ENCODE peak calls at places on chromosome 12, in nine cellular contexts. One of them, this sample, is unnamed.

GRCh38 chr12:105226219-105226618 is 9.8 kb downstream of the APPL2 start:
- DNase-seq in sigmoid colon: peak
- DNase-seq in testis: peak
- DNase-seq in endothelial cell of umbilical vein: peak
- DNase-seq in NB4: no peak
- DNase-seq in adrenal gland: peak
- DNase-seq in heart left ventricle: peak
- DNase-seq in gastrocnemius medialis: peak
- DNase-seq in A549: no peak
- DNase-seq in this sample: no peak

GRCh38 chr12:11461433-11461832 is 66.1 kb upstream of the PRB2 start:
- DNase-seq in sigmoid colon: no peak
- DNase-seq in testis: no peak
- DNase-seq in endothelial cell of umbilical vein: no peak
- DNase-seq in NB4: no peak
- DNase-seq in adrenal gland: no peak
- DNase-seq in heart left ventricle: no peak
- DNase-seq in gastrocnemius medialis: no peak
- DNase-seq in A549: no peak
- DNase-seq in this sample: no peak

GRCh38 chr12:5213990-5214389 is 170.3 kb downstream of the KCNA5 start:
- DNase-seq in sigmoid colon: no peak
- DNase-seq in testis: no peak
- DNase-seq in endothelial cell of umbilical vein: no peak
- DNase-seq in NB4: no peak
- DNase-seq in adrenal gland: no peak
- DNase-seq in heart left ventricle: no peak
- DNase-seq in gastrocnemius medialis: no peak
- DNase-seq in A549: no peak
- DNase-seq in this sample: no peak

GRCh38 chr12:76455582-76456345 is 103.8 kb downstream of the OSBPL8 start:
- DNase-seq in sigmoid colon: no peak
- DNase-seq in testis: no peak
- DNase-seq in endothelial cell of umbilical vein: peak
- DNase-seq in NB4: peak
- DNase-seq in adrenal gland: peak
- DNase-seq in heart left ventricle: no peak
- DNase-seq in gastrocnemius medialis: no peak
- DNase-seq in A549: peak
- DNase-seq in this sample: no peak

GRCh38 chr12:1799068-1799881 is 21.1 kb upstream of the LRTM2 start:
- DNase-seq in sigmoid colon: no peak
- DNase-seq in testis: no peak
- DNase-seq in endothelial cell of umbilical vein: no peak
- DNase-seq in NB4: no peak
- DNase-seq in adrenal gland: peak
- DNase-seq in heart left ventricle: no peak
- DNase-seq in gastrocnemius medialis: no peak
- DNase-seq in A549: no peak
- DNase-seq in this sample: peak

GRCh38 chr12:3236345-3237153 is 159.4 kb downstream of the TSPAN9 start:
- DNase-seq in sigmoid colon: no peak
- DNase-seq in testis: no peak
- DNase-seq in endothelial cell of umbilical vein: peak
- DNase-seq in NB4: peak
- DNase-seq in adrenal gland: peak
- DNase-seq in heart left ventricle: peak
- DNase-seq in gastrocnemius medialis: peak
- DNase-seq in A549: peak
- DNase-seq in this sample: no peak

GRCh38 chr12:127802271-127802670 is 464.7 kb upstream of the TMEM132C start:
- DNase-seq in sigmoid colon: no peak
- DNase-seq in testis: no peak
- DNase-seq in endothelial cell of umbilical vein: no peak
- DNase-seq in NB4: no peak
- DNase-seq in adrenal gland: no peak
- DNase-seq in heart left ventricle: no peak
- DNase-seq in gastrocnemius medialis: no peak
- DNase-seq in A549: no peak
- DNase-seq in this sample: no peak

GRCh38 chr12:65192963-65193516 is 23.7 kb downstream of the LEMD3 start:
- DNase-seq in sigmoid colon: no peak
- DNase-seq in testis: no peak
- DNase-seq in endothelial cell of umbilical vein: no peak
- DNase-seq in NB4: peak
- DNase-seq in adrenal gland: no peak
- DNase-seq in heart left ventricle: no peak
- DNase-seq in gastrocnemius medialis: no peak
- DNase-seq in A549: no peak
- DNase-seq in this sample: no peak

GRCh38 chr12:51817027-51817953 is 31.2 kb downstream of the FIGNL2 start:
- DNase-seq in sigmoid colon: no peak
- DNase-seq in testis: no peak
- DNase-seq in endothelial cell of umbilical vein: no peak
- DNase-seq in NB4: no peak
- DNase-seq in adrenal gland: no peak
- DNase-seq in heart left ventricle: no peak
- DNase-seq in gastrocnemius medialis: no peak
- DNase-seq in A549: no peak
- DNase-seq in this sample: no peak

GRCh38 chr12:80862606-80863005 is 75.1 kb downstream of the LIN7A start:
- DNase-seq in sigmoid colon: no peak
- DNase-seq in testis: no peak
- DNase-seq in endothelial cell of umbilical vein: no peak
- DNase-seq in NB4: peak
- DNase-seq in adrenal gland: no peak
- DNase-seq in heart left ventricle: no peak
- DNase-seq in gastrocnemius medialis: no peak
- DNase-seq in A549: no peak
- DNase-seq in this sample: no peak

GRCh38 chr12:15620726-15621125 is 168.5 kb downstream of the EPS8 start:
- DNase-seq in sigmoid colon: no peak
- DNase-seq in testis: no peak
- DNase-seq in endothelial cell of umbilical vein: peak
- DNase-seq in NB4: no peak
- DNase-seq in adrenal gland: no peak
- DNase-seq in heart left ventricle: no peak
- DNase-seq in gastrocnemius medialis: no peak
- DNase-seq in A549: no peak
- DNase-seq in this sample: no peak

GRCh38 chr12:13000935-13001724 is 1.1 kb upstream of the HEBP1 start:
- DNase-seq in sigmoid colon: peak
- DNase-seq in testis: peak
- DNase-seq in endothelial cell of umbilical vein: peak
- DNase-seq in NB4: peak
- DNase-seq in adrenal gland: peak
- DNase-seq in heart left ventricle: peak
- DNase-seq in gastrocnemius medialis: peak
- DNase-seq in A549: peak
- DNase-seq in this sample: peak

GRCh38 chr12:65449400-65449799 is 170.9 kb downstream of the MSRB3 start:
- DNase-seq in sigmoid colon: no peak
- DNase-seq in testis: no peak
- DNase-seq in endothelial cell of umbilical vein: no peak
- DNase-seq in NB4: peak
- DNase-seq in adrenal gland: no peak
- DNase-seq in heart left ventricle: no peak
- DNase-seq in gastrocnemius medialis: no peak
- DNase-seq in A549: no peak
- DNase-seq in this sample: no peak

GRCh38 chr12:116880817-116881324 is 370 bp downstream of the HRK start:
- DNase-seq in sigmoid colon: no peak
- DNase-seq in testis: peak
- DNase-seq in endothelial cell of umbilical vein: peak
- DNase-seq in NB4: peak
- DNase-seq in adrenal gland: no peak
- DNase-seq in heart left ventricle: peak
- DNase-seq in gastrocnemius medialis: no peak
- DNase-seq in A549: peak
- DNase-seq in this sample: peak

GRCh38 chr12:94327819-94328218 is 131.8 kb downstream of the CEP83 start:
- DNase-seq in sigmoid colon: no peak
- DNase-seq in testis: no peak
- DNase-seq in endothelial cell of umbilical vein: no peak
- DNase-seq in NB4: no peak
- DNase-seq in adrenal gland: no peak
- DNase-seq in heart left ventricle: no peak
- DNase-seq in gastrocnemius medialis: no peak
- DNase-seq in A549: no peak
- DNase-seq in this sample: no peak

GRCh38 chr12:78863482-78864427 is 819 bp upstream of the SYT1 start:
- DNase-seq in sigmoid colon: peak
- DNase-seq in testis: peak
- DNase-seq in endothelial cell of umbilical vein: peak
- DNase-seq in NB4: no peak
- DNase-seq in adrenal gland: peak
- DNase-seq in heart left ventricle: peak
- DNase-seq in gastrocnemius medialis: no peak
- DNase-seq in A549: peak
- DNase-seq in this sample: peak

GRCh38 chr12:131137009-131137835 is 183.5 kb downstream of the ADGRD1 start:
- DNase-seq in sigmoid colon: peak
- DNase-seq in testis: no peak
- DNase-seq in endothelial cell of umbilical vein: no peak
- DNase-seq in NB4: peak
- DNase-seq in adrenal gland: no peak
- DNase-seq in heart left ventricle: no peak
- DNase-seq in gastrocnemius medialis: no peak
- DNase-seq in A549: no peak
- DNase-seq in this sample: peak

GRCh38 chr12:109899783-109900751 is at the start of gene TCHP:
- DNase-seq in sigmoid colon: peak
- DNase-seq in testis: peak
- DNase-seq in endothelial cell of umbilical vein: peak
- DNase-seq in NB4: peak
- DNase-seq in adrenal gland: peak
- DNase-seq in heart left ventricle: peak
- DNase-seq in gastrocnemius medialis: peak
- DNase-seq in A549: peak
- DNase-seq in this sample: peak

GRCh38 chr12:98752726-98753125 is 107.6 kb downstream of the APAF1 start:
- DNase-seq in sigmoid colon: no peak
- DNase-seq in testis: no peak
- DNase-seq in endothelial cell of umbilical vein: no peak
- DNase-seq in NB4: no peak
- DNase-seq in adrenal gland: no peak
- DNase-seq in heart left ventricle: no peak
- DNase-seq in gastrocnemius medialis: no peak
- DNase-seq in A549: no peak
- DNase-seq in this sample: no peak

GRCh38 chr12:91817512-91817911 is 328.1 kb downstream of the BTG1 start:
- DNase-seq in sigmoid colon: no peak
- DNase-seq in testis: no peak
- DNase-seq in endothelial cell of umbilical vein: no peak
- DNase-seq in NB4: no peak
- DNase-seq in adrenal gland: no peak
- DNase-seq in heart left ventricle: no peak
- DNase-seq in gastrocnemius medialis: no peak
- DNase-seq in A549: no peak
- DNase-seq in this sample: no peak
- H3K4me3 ChIP-seq in sigmoid colon: no peak
- H3K4me3 ChIP-seq in testis: no peak
- H3K4me3 ChIP-seq in endothelial cell of umbilical vein: no peak
- H3K4me3 ChIP-seq in NB4: no peak
- H3K4me3 ChIP-seq in adrenal gland: no peak
- H3K4me3 ChIP-seq in heart left ventricle: no peak
- H3K4me3 ChIP-seq in gastrocnemius medialis: no peak
- H3K4me3 ChIP-seq in A549: no peak
- H3K4me3 ChIP-seq in this sample: no peak

GRCh38 chr12:120199025-120199424 is 1.9 kb downstream of the RPLP0 start:
- DNase-seq in sigmoid colon: no peak
- DNase-seq in testis: no peak
- DNase-seq in endothelial cell of umbilical vein: no peak
- DNase-seq in NB4: no peak
- DNase-seq in adrenal gland: no peak
- DNase-seq in heart left ventricle: no peak
- DNase-seq in gastrocnemius medialis: peak
- DNase-seq in A549: no peak
- DNase-seq in this sample: no peak
- TF ChIP-seq POLR2A in sigmoid colon: no peak
- TF ChIP-seq POLR2A in testis: no peak
- TF ChIP-seq POLR2A in endothelial cell of umbilical vein: peak
- TF ChIP-seq POLR2A in NB4: no peak
- TF ChIP-seq POLR2A in adrenal gland: no peak
- TF ChIP-seq POLR2A in heart left ventricle: no peak
- TF ChIP-seq POLR2A in gastrocnemius medialis: no peak
- TF ChIP-seq POLR2A in A549: no peak
- TF ChIP-seq POLR2A in this sample: no peak

DNA sequence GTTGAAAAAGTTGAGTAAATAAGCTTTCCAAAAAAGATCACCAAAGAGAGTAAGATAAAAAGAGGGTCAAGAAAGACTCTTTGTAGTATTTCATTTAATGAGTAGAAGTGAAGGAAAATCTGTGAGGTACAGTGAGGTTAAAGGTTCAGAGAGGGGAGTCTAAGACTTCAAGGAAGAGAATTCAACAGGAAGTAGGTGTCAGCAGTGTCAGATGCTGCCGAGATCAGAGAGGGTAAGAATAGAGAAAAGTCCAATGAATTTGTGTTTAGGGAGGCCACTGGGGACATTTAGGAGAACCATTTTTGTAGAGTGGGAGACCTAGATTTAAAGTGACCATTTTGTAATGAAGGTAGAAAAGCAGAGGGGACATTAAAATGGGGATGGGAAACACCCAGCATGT is 71.6 kb upstream of the KRAS start:
- DNase-seq in sigmoid colon: no peak
- DNase-seq in testis: no peak
- DNase-seq in endothelial cell of umbilical vein: no peak
- DNase-seq in NB4: no peak
- DNase-seq in adrenal gland: no peak
- DNase-seq in heart left ventricle: no peak
- DNase-seq in gastrocnemius medialis: no peak
- DNase-seq in A549: no peak
- DNase-seq in this sample: no peak
- H3K4me3 ChIP-seq in sigmoid colon: no peak
- H3K4me3 ChIP-seq in testis: no peak
- H3K4me3 ChIP-seq in endothelial cell of umbilical vein: no peak
- H3K4me3 ChIP-seq in NB4: no peak
- H3K4me3 ChIP-seq in adrenal gland: no peak
- H3K4me3 ChIP-seq in heart left ventricle: no peak
- H3K4me3 ChIP-seq in gastrocnemius medialis: no peak
- H3K4me3 ChIP-seq in A549: no peak
- H3K4me3 ChIP-seq in this sample: no peak

DNA sequence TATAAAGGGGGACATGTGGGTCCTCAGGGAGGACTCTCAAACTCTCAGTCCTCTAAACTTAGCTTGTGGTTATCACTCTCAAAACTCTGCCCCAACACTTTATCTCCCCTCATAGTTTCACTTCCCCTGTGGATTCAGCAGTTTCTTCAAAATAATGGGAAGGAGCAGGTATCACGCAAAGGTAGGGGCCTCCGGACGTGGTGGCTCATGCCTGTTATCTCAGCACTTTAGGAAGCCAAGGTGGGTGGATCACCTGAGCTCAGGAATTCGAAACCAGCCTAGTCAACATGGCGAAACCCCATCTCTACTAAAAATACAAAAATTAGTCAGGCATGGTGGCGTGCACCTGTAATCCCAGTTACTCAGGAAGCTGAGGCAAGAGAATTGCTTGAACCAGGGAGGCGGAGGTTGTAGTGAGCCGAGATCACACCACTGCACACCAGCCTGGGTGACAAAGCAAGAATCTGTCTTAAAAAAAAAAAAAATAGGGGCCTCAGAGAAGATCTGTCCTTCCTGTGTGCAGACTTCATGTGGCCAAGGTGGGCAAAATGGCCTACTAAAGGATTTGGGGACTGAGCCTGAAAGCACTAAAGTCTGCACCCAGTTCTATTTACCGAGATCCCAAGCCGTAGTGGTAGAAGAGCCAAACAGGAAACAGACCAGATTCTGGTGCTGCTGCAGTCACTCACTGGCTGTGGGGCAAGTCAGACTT is 6.4 kb downstream of the ITGB7 start:
- DNase-seq in sigmoid colon: peak
- DNase-seq in testis: no peak
- DNase-seq in endothelial cell of umbilical vein: no peak
- DNase-seq in NB4: no peak
- DNase-seq in adrenal gland: no peak
- DNase-seq in heart left ventricle: no peak
- DNase-seq in gastrocnemius medialis: no peak
- DNase-seq in A549: no peak
- DNase-seq in this sample: no peak
- TF ChIP-seq POLR2A in sigmoid colon: no peak
- TF ChIP-seq POLR2A in testis: no peak
- TF ChIP-seq POLR2A in endothelial cell of umbilical vein: no peak
- TF ChIP-seq POLR2A in NB4: no peak
- TF ChIP-seq POLR2A in adrenal gland: no peak
- TF ChIP-seq POLR2A in heart left ventricle: no peak
- TF ChIP-seq POLR2A in gastrocnemius medialis: no peak
- TF ChIP-seq POLR2A in A549: no peak
- TF ChIP-seq POLR2A in this sample: no peak